ENCODE peak calls at places on chromosomes 2 and 18, in seven cellular contexts. One of them, this sample, is unnamed. For H3K4me1, the result is how much of the 10 kb centered on the place peaks cover.

GRCh38 chr18:35038881-35039491 is 2.2 kb upstream of the MAPRE2 start:
- DNase-seq in ovary: no peak
- DNase-seq in endodermal cell: no peak
- DNase-seq in CD8-positive, alpha-beta T cell: no peak
- DNase-seq in esophagus squamous epithelium: no peak
- DNase-seq in psoas muscle: peak
- DNase-seq in body of pancreas: no peak
- DNase-seq in this sample: no peak

GRCh38 chr2:191846787-191847620 is at the start of gene CAVIN2:
- DNase-seq in psoas muscle: peak
- DNase-seq in esophagus squamous epithelium: no peak
- DNase-seq in CD8-positive, alpha-beta T cell: no peak
- DNase-seq in endodermal cell: no peak
- DNase-seq in body of pancreas: peak
- DNase-seq in ovary: peak
- DNase-seq in this sample: peak

GRCh38 chr2:240411261-240412160 is 24.0 kb upstream of the GPC1 start:
- DNase-seq in esophagus squamous epithelium: no peak
- DNase-seq in psoas muscle: peak
- DNase-seq in ovary: peak
- DNase-seq in endodermal cell: peak
- DNase-seq in body of pancreas: peak
- DNase-seq in CD8-positive, alpha-beta T cell: no peak
- DNase-seq in this sample: peak

GRCh38 chr18:55546873-55547704 is 40.9 kb downstream of the TCF4 start:
- DNase-seq in CD8-positive, alpha-beta T cell: no peak
- DNase-seq in psoas muscle: no peak
- DNase-seq in ovary: peak
- DNase-seq in esophagus squamous epithelium: no peak
- DNase-seq in body of pancreas: no peak
- DNase-seq in endodermal cell: no peak
- DNase-seq in this sample: peak

GRCh38 chr2:236969767-236970655 is 115.7 kb upstream of the COPS8 start:
- DNase-seq in ovary: no peak
- DNase-seq in psoas muscle: no peak
- DNase-seq in esophagus squamous epithelium: no peak
- DNase-seq in body of pancreas: no peak
- DNase-seq in endodermal cell: peak
- DNase-seq in CD8-positive, alpha-beta T cell: peak
- DNase-seq in this sample: no peak

GRCh38 chr2:32937602-32938450 is 8.9 kb upstream of the LTBP1 start:
- DNase-seq in body of pancreas: peak
- DNase-seq in psoas muscle: no peak
- DNase-seq in ovary: no peak
- DNase-seq in esophagus squamous epithelium: no peak
- DNase-seq in CD8-positive, alpha-beta T cell: no peak
- DNase-seq in endodermal cell: peak
- DNase-seq in this sample: no peak

GRCh38 chr2:212548459-212548815 is 9.8 kb upstream of the ERBB4 start:
- DNase-seq in ovary: no peak
- DNase-seq in endodermal cell: no peak
- DNase-seq in body of pancreas: peak
- DNase-seq in psoas muscle: no peak
- DNase-seq in CD8-positive, alpha-beta T cell: no peak
- DNase-seq in esophagus squamous epithelium: no peak
- DNase-seq in this sample: peak

GRCh38 chr18:36034299-36034895 is 33.0 kb downstream of the RPRD1A start:
- DNase-seq in endodermal cell: no peak
- DNase-seq in body of pancreas: no peak
- DNase-seq in CD8-positive, alpha-beta T cell: no peak
- DNase-seq in ovary: no peak
- DNase-seq in psoas muscle: no peak
- DNase-seq in esophagus squamous epithelium: no peak
- DNase-seq in this sample: no peak

GRCh38 chr2:143355814-143356213 is 226.6 kb downstream of the ARHGAP15 start:
- DNase-seq in endodermal cell: no peak
- DNase-seq in body of pancreas: no peak
- DNase-seq in CD8-positive, alpha-beta T cell: no peak
- DNase-seq in esophagus squamous epithelium: no peak
- DNase-seq in ovary: no peak
- DNase-seq in psoas muscle: no peak
- DNase-seq in this sample: no peak

GRCh38 chr2:60558536-60558935 is 5.1 kb upstream of the BCL11A start:
- DNase-seq in esophagus squamous epithelium: no peak
- DNase-seq in psoas muscle: no peak
- DNase-seq in body of pancreas: no peak
- DNase-seq in CD8-positive, alpha-beta T cell: no peak
- DNase-seq in endodermal cell: no peak
- DNase-seq in ovary: no peak
- DNase-seq in this sample: no peak

GRCh38 chr2:71453404-71454220 is at the start of gene DYSF:
- DNase-seq in esophagus squamous epithelium: no peak
- DNase-seq in CD8-positive, alpha-beta T cell: no peak
- DNase-seq in body of pancreas: peak
- DNase-seq in ovary: peak
- DNase-seq in psoas muscle: peak
- DNase-seq in endodermal cell: peak
- DNase-seq in this sample: peak

GRCh38 chr2:127157651-127158460 is 50.9 kb upstream of the BIN1 start:
- DNase-seq in endodermal cell: peak
- DNase-seq in psoas muscle: peak
- DNase-seq in body of pancreas: no peak
- DNase-seq in CD8-positive, alpha-beta T cell: no peak
- DNase-seq in ovary: peak
- DNase-seq in esophagus squamous epithelium: no peak
- DNase-seq in this sample: peak

GRCh38 chr18:24014986-24015896 is 687 bp downstream of the TTC39C start:
- DNase-seq in psoas muscle: peak
- DNase-seq in body of pancreas: peak
- DNase-seq in CD8-positive, alpha-beta T cell: peak
- DNase-seq in ovary: peak
- DNase-seq in endodermal cell: peak
- DNase-seq in esophagus squamous epithelium: no peak
- DNase-seq in this sample: peak

GRCh38 chr2:203407496-203407895 is 79.3 kb downstream of the ABI2 start:
- DNase-seq in psoas muscle: no peak
- DNase-seq in endodermal cell: no peak
- DNase-seq in esophagus squamous epithelium: no peak
- DNase-seq in CD8-positive, alpha-beta T cell: no peak
- DNase-seq in body of pancreas: no peak
- DNase-seq in ovary: no peak
- DNase-seq in this sample: no peak
- H3K4me1 ChIP-seq in psoas muscle: under half
- H3K4me1 ChIP-seq in endodermal cell: under half
- H3K4me1 ChIP-seq in esophagus squamous epithelium: under half
- H3K4me1 ChIP-seq in CD8-positive, alpha-beta T cell: under half
- H3K4me1 ChIP-seq in body of pancreas: under half
- H3K4me1 ChIP-seq in ovary: under half
- H3K4me1 ChIP-seq in this sample: under half

DNA sequence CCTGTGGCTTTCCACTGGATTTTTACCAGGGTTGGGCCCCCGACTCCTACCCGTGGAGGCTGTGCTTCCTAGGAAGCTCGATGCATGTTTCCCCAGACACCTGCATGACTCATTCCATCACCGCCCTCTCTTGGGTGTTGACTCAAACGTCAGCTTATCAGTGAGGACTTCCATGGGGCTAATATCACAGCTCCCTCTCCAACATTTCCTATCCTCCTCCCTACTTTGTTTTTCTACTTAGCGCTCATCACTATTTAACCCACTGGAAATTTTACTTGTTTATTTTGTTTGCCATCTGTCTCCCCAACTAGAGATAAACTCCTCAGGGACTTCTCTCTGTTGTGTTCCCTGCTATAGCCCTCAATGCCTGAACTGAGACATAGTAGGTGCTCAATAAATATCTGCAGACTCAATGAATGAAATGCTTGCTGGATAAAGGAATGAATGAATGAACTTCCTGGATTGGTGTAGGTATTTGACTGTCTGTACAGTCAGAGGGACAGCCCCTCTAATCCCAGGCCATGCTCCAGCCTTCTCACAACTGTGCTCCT is 89.7 kb upstream of the MSH2 start:
- DNase-seq in body of pancreas: peak
- DNase-seq in ovary: no peak
- DNase-seq in psoas muscle: no peak
- DNase-seq in CD8-positive, alpha-beta T cell: no peak
- DNase-seq in esophagus squamous epithelium: no peak
- DNase-seq in endodermal cell: peak
- DNase-seq in this sample: no peak
- TF ChIP-seq CTCF in body of pancreas: no peak
- TF ChIP-seq CTCF in ovary: no peak
- TF ChIP-seq CTCF in psoas muscle: no peak
- TF ChIP-seq CTCF in CD8-positive, alpha-beta T cell: no peak
- TF ChIP-seq CTCF in esophagus squamous epithelium: no peak
- TF ChIP-seq CTCF in endodermal cell: no peak
- TF ChIP-seq CTCF in this sample: no peak

DNA sequence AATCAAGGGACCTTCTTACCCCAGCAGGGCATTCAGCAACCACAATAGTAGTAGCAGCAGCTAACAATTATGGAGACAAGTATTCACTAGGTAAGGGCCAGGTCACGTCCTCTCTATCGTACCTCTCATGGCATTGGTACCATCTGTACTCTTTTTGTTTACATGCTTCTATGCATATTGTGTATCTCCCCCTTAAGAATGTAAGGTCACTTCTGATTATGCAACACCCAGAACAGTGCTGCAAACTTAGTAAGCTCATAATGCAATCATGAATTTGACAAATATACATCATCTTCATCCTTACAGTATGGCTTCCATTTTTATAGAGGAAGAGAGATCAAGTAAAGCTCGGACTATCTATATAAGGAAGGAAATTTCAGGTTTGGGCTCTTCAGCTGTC is 46.1 kb downstream of the SPRED2 start:
- DNase-seq in esophagus squamous epithelium: no peak
- DNase-seq in body of pancreas: no peak
- DNase-seq in endodermal cell: no peak
- DNase-seq in ovary: no peak
- DNase-seq in CD8-positive, alpha-beta T cell: no peak
- DNase-seq in psoas muscle: no peak
- DNase-seq in this sample: no peak
- H3K4me1 ChIP-seq in esophagus squamous epithelium: half or more
- H3K4me1 ChIP-seq in body of pancreas: under half
- H3K4me1 ChIP-seq in endodermal cell: under half
- H3K4me1 ChIP-seq in ovary: under half
- H3K4me1 ChIP-seq in CD8-positive, alpha-beta T cell: under half
- H3K4me1 ChIP-seq in psoas muscle: under half
- H3K4me1 ChIP-seq in this sample: under half

DNA sequence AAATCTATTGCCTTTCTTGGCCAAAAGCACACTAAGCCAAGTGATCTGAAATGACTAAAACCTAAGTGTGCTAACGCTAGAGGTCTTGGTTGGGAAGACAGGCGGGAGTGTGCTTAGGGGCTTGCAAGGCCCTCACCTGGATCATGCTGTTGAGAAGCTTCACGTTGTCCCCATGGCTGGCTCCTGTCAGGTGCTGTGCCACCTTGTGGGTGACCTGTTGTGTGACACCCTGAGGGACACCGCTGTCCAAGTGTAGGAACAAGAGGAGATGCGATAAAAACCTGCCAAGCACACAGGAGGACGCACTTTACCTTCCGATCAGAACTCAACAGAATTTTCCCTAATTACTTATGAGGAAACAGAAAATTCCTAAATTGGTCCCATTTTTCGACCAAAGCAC is 50.8 kb downstream of the EPG5 start:
- DNase-seq in esophagus squamous epithelium: no peak
- DNase-seq in endodermal cell: peak
- DNase-seq in body of pancreas: no peak
- DNase-seq in psoas muscle: no peak
- DNase-seq in ovary: no peak
- DNase-seq in CD8-positive, alpha-beta T cell: peak
- DNase-seq in this sample: no peak
- TF ChIP-seq CTCF in esophagus squamous epithelium: no peak
- TF ChIP-seq CTCF in endodermal cell: peak
- TF ChIP-seq CTCF in body of pancreas: no peak
- TF ChIP-seq CTCF in psoas muscle: no peak
- TF ChIP-seq CTCF in ovary: no peak
- TF ChIP-seq CTCF in CD8-positive, alpha-beta T cell: no peak
- TF ChIP-seq CTCF in this sample: no peak

GRCh38 chr2:47064076-47064475 is 91.0 kb downstream of the STPG4 start:
- DNase-seq in body of pancreas: no peak
- DNase-seq in ovary: no peak
- DNase-seq in endodermal cell: no peak
- DNase-seq in psoas muscle: no peak
- DNase-seq in CD8-positive, alpha-beta T cell: no peak
- DNase-seq in esophagus squamous epithelium: no peak
- DNase-seq in this sample: peak
- H3K4me1 ChIP-seq in body of pancreas: under half
- H3K4me1 ChIP-seq in ovary: under half
- H3K4me1 ChIP-seq in endodermal cell: under half
- H3K4me1 ChIP-seq in psoas muscle: half or more
- H3K4me1 ChIP-seq in CD8-positive, alpha-beta T cell: under half
- H3K4me1 ChIP-seq in esophagus squamous epithelium: under half
- H3K4me1 ChIP-seq in this sample: under half

DNA sequence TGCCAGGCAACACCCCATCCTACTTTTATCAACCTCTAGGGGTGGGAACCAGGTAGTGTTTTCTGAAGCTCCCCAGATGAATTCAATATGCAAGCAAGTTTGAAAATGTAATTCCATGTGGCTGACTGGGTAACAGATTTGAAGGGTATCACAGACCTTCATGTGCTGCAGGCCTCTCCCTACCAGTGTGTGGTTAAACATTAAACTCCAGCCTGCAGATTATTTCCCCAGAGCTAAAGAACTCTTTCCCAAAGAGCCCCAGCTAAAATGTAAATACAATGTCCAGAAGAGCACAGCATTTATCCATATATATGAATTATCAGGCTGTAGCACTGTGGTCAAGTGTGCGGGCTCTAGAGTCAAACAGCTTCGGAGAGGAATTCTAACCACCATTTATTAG is 134.1 kb downstream of the MYO5B start:
- DNase-seq in body of pancreas: no peak
- DNase-seq in psoas muscle: no peak
- DNase-seq in ovary: no peak
- DNase-seq in CD8-positive, alpha-beta T cell: no peak
- DNase-seq in endodermal cell: no peak
- DNase-seq in esophagus squamous epithelium: no peak
- DNase-seq in this sample: no peak
- TF ChIP-seq CTCF in body of pancreas: no peak
- TF ChIP-seq CTCF in psoas muscle: no peak
- TF ChIP-seq CTCF in ovary: no peak
- TF ChIP-seq CTCF in CD8-positive, alpha-beta T cell: no peak
- TF ChIP-seq CTCF in endodermal cell: no peak
- TF ChIP-seq CTCF in esophagus squamous epithelium: no peak
- TF ChIP-seq CTCF in this sample: no peak